ENCODE peak calls at places on chromosome X, in eight cellular contexts. O is AG04450, I is fibroblast of pulmonary artery, K is dorsolateral prefrontal cortex, Y is choroid plexus epithelial cell, U is GM20000, B is lower leg skin, V is tibial artery. C is an unnamed sample.
A peak's percentile ranks its signal among the peaks of the same experiment; 100 is the strongest.

GRCh38 chrX:147899715-147900114 is 12.0 kb upstream of the FMR1 start:
- DNase-seq in Y (no peak), V (no peak), B (no peak), K (no peak), O (no peak), I (no peak), U (no peak), C (no peak)

GRCh38 chrX:153459976-153460375 is 10.4 kb downstream of the HAUS7 start:
- DNase-seq in Y (peak; percentile 86), V (no peak), B (no peak), K (no peak), U (no peak), I (peak; percentile 55), O (peak; percentile 42), C (no peak)

GRCh38 chrX:154401045-154401799 is 3.0 kb downstream of the RPL10 start:
- DNase-seq in I (no peak), U (no peak), K (no peak), O (no peak), V (no peak), Y (peak; percentile 31), B (no peak), C (no peak)

GRCh38 chrX:139932077-139932900 is 564 bp downstream of the ATP11C start:
- DNase-seq in V (peak; percentile 25), O (no peak), I (peak; percentile 36), K (no peak), Y (peak; percentile 34), U (peak; percentile 69), B (peak; percentile 87), C (no peak)

GRCh38 chrX:44244008-44244407 is 99.5 kb downstream of the EFHC2 start:
- DNase-seq in O (no peak), I (peak; percentile 50), Y (peak; percentile 53), K (no peak), U (no peak), B (no peak), V (no peak), C (no peak)

GRCh38 chrX:107716045-107716684 is 59.4 kb downstream of the TSC22D3 start:
- DNase-seq in I (peak; percentile 27), U (peak; percentile 26), V (no peak), B (peak; percentile 85), K (no peak), Y (peak; percentile 34), O (no peak), C (no peak)

GRCh38 chrX:4484266-4484665 is 770.8 kb upstream of the PRKX start:
- DNase-seq in K (no peak), I (no peak), O (no peak), U (no peak), Y (no peak), V (no peak), B (no peak), C (no peak)

GRCh38 chrX:131588995-131589394 is 45.1 kb downstream of the OR13H1 start:
- DNase-seq in O (no peak), K (no peak), I (peak; percentile 8), Y (no peak), B (no peak), U (no peak), V (no peak), C (no peak)

DNA sequence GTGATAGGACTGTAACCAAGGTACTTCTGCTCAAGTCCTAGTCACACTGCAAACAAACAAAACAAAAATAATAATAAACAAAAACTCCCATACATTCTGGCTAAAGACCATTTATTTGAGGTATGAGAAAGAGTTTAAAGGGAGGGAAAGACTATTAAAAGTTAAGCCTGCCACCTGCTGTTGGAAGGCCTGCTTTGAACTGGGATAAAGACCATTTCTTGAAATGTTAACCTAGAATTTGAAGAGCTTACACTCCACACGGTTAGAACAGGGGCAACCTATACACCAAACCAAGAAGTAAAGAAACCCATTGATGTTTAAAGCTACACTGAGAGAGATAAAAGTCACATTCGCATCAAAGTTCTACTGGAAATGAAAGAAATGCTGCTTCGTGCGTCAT is 548.7 kb upstream of the DIPK2B start:
- DNase-seq in B (no peak), Y (peak; percentile 50), O (no peak), I (peak; percentile 55), K (no peak), U (no peak), V (no peak), C (no peak)
- TF ChIP-seq CTCF in B (no peak), Y (peak; percentile 55), O (peak; percentile 45), I (peak; percentile 45), K (peak; percentile 16), U (no peak), V (peak; percentile 19), C (no peak)

GRCh38 chrX:17525762-17526555 is 151.0 kb downstream of the NHS start:
- DNase-seq in U (no peak), V (no peak), Y (no peak), K (no peak), B (no peak), O (peak; percentile 21), I (no peak), C (no peak)

GRCh38 chrX:17525266-17525665 is 150.3 kb downstream of the NHS start:
- DNase-seq in I (peak; percentile 18), O (no peak), V (no peak), U (no peak), Y (no peak), K (no peak), B (no peak), C (no peak)

GRCh38 chrX:17529349-17529748 is 154.3 kb downstream of the NHS start:
- DNase-seq in B (no peak), O (no peak), I (no peak), U (no peak), K (no peak), V (no peak), Y (no peak), C (no peak)

GRCh38 chrX:17527932-17528331 is 152.9 kb downstream of the NHS start:
- DNase-seq in B (no peak), O (no peak), I (no peak), K (no peak), U (no peak), V (no peak), Y (no peak), C (no peak)

DNA sequence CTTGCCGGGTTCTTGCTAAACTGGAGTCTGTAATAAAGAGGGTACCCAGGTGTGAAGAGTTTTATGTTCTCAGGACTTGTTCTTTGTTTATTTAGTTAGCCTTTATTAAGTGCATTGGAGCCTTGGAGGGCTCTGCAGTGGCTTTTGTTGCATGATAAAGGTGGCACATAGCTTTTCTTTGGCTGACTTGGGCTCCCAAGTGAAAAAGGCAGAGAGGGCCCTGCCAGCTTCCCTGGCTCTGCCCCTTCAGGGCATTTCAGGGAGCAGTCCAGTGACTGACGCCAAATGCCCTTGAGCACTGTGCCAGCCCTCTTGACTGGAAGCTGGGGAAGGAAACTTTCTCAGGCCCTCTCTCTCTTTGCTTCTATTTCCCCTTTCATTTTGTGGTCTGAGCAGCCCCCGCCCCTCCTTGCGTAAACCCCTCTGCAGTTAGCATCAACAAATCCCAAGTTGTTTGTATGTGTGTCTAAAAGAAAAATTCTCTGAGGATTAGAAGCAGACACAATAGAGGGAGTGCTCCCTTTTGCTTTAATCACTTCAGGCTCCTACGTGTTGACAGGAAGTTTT is 152.2 kb downstream of the NHS start:
- DNase-seq in B (no peak), V (peak; percentile 42), I (peak; percentile 16), O (no peak), Y (no peak), U (no peak), K (no peak), C (no peak)
- TF ChIP-seq CTCF in B (no peak), V (no peak), I (no peak), O (no peak), Y (no peak), U (no peak), K (no peak), C (no peak)

GRCh38 chrX:49175435-49175834 is 3.7 kb downstream of the PLP2 start:
- DNase-seq in I (no peak), U (no peak), V (no peak), B (no peak), O (no peak), K (no peak), Y (no peak), C (no peak)

GRCh38 chrX:49177338-49177833 is 5.7 kb downstream of the PLP2 start:
- DNase-seq in Y (no peak), V (no peak), O (no peak), I (no peak), K (no peak), B (no peak), U (no peak), C (no peak)

GRCh38 chrX:49175875-49176274 is 4.2 kb downstream of the PLP2 start:
- DNase-seq in O (no peak), U (no peak), K (no peak), I (no peak), Y (no peak), V (no peak), B (no peak), C (no peak)

GRCh38 chrX:49177873-49178480 is 6.3 kb downstream of the PLP2 start:
- DNase-seq in I (no peak), K (no peak), Y (no peak), U (no peak), V (no peak), B (no peak), O (no peak), C (no peak)

DNA sequence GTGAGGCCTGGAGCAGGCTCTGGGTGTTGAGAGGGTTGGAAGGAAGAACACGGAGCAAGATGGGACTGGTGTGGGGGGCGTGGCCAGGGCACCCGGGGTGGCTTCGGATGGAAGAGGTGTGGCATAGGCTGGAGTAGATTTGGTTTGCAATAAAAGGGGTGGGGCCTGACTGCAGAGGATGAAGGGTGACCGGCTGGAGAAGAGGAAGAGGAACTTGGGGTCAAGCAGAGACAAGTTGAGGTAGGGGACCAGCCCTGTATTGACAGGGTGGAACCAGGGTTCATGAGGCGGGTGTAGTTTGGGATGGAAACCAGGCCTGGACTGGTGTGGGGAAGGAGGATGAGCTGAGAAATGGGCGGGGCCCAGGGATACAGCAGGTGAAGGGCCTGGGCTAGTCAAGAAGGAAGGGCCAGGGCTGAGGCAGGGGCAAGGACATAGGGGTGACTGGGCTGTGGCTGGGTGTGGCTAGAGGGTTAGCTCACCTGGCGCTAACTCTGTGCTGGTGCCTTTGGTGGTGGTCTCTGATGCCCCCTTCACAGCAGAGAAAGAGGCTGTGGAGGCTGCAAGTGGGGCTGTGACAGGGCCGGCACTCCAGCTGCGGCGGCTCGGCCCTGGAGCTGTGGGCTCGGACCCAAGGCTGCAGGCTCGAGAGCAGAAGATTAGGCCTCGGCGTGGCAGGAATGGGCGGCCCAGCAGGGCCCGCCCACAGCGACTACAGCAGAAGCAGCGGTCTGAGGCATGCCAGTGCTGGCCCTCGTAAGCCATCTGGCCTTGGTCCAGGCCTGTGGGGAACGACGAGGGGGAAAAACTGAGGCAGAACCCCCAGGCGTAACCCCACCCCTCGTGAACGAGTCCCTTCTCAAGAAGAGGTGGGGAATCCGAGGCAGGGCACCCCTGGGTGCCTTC is 5.0 kb downstream of the PLP2 start:
- DNase-seq in Y (no peak), V (no peak), U (no peak), I (no peak), K (no peak), O (no peak), B (no peak), C (peak; percentile 78)
- TF ChIP-seq CTCF in Y (no peak), V (no peak), U (no peak), I (no peak), K (no peak), O (no peak), B (no peak), C (no peak)

DNA sequence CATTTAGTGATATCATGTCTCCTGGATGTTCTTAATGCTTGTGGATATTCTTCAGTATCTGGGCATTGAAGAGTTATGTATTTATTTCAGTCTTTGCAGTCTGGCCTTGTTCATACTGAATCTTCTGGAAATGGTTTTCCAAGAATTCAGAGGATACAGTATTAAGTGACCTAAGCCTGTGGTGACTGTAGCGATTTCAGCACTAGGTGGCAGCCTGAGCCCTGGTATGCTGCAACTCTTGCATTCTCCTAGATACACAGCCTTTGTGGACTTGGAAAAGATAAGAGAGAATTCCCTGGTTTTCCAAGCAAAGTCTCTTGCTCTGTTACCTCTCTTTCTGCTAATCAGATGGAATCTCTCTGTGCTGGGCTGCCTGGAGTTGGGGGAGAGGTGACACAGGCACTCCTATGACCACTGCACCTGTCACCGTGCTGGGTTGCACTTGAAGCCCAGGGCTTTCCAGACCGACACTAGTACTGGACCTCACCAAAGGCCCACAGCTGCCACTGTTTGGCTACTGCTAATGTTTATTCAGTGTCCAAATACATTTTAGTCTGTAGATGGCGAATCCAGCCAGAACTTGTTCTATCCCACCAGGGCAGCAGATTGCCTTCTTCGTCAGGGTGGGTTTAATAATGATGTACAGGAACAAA is 19.3 kb upstream of the SPIN2A start:
- DNase-seq in B (no peak), I (peak; percentile 52), U (no peak), Y (peak; percentile 39), O (no peak), K (peak; percentile 42), V (no peak), C (no peak)
- TF ChIP-seq CTCF in B (no peak), I (peak; percentile 47), U (no peak), Y (peak; percentile 54), O (peak; percentile 36), K (peak; percentile 20), V (no peak), C (no peak)

C was measured in CD14-positive monocyte.